ENCODE peak calls at places on chromosomes 6 and 20, in six cellular contexts. Z, J, L, H, B and G are unnamed samples.

GRCh38 chr6:30272032-30272431 is 54.7 kb upstream of the TRIM39 start:
- DNase-seq in Z (no peak), J (no peak), L (no peak), H (no peak), B (no peak), G (no peak)

GRCh38 chr6:38262041-38262440 is 377.7 kb downstream of the BTBD9 start:
- DNase-seq in Z (no peak), J (peak), L (no peak), H (peak), B (no peak), G (no peak)

GRCh38 chr20:18754030-18754659 is 59.4 kb upstream of the SCP2D1 start:
- DNase-seq in Z (no peak), J (no peak), L (no peak), H (no peak), B (no peak), G (no peak)

GRCh38 chr20:13458860-13459451 is 179.8 kb downstream of the TASP1 start:
- DNase-seq in Z (no peak), J (peak), L (peak), H (peak), B (no peak), G (peak)

GRCh38 chr20:48492188-48493070 is 335.4 kb downstream of the PREX1 start:
- DNase-seq in Z (no peak), J (no peak), L (no peak), H (no peak), B (no peak), G (no peak)

GRCh38 chr6:150881911-150882481 is 16.5 kb downstream of the MTHFD1L start:
- DNase-seq in Z (no peak), J (peak), L (peak), H (peak), B (no peak), G (peak)

GRCh38 chr6:107877968-107878367 is 53.9 kb upstream of the SCML4 start:
- DNase-seq in Z (no peak), J (no peak), L (no peak), H (no peak), B (no peak), G (no peak)

GRCh38 chr6:37838209-37838921 is 18.8 kb downstream of the ZFAND3 start:
- DNase-seq in Z (no peak), J (no peak), L (no peak), H (peak), B (no peak), G (peak)

GRCh38 chr6:112701201-112701600 is 354.1 kb downstream of the RFPL4B start:
- DNase-seq in Z (no peak), J (peak), L (no peak), H (no peak), B (no peak), G (no peak)

GRCh38 chr6:107132330-107132954 is 17.1 kb upstream of the BEND3 start:
- DNase-seq in Z (no peak), J (peak), L (peak), H (no peak), B (no peak), G (no peak)

GRCh38 chr6:125558907-125559306 is 190.5 kb upstream of the HEY2 start:
- DNase-seq in Z (no peak), J (peak), L (no peak), H (peak), B (no peak), G (no peak)

GRCh38 chr6:165939047-165939446 is 228.6 kb downstream of the TBXT start:
- DNase-seq in Z (no peak), J (no peak), L (no peak), H (no peak), B (no peak), G (peak)

GRCh38 chr6:122877302-122877701 is 88.2 kb downstream of the SMPDL3A start:
- DNase-seq in Z (no peak), J (no peak), L (no peak), H (no peak), B (no peak), G (no peak)

GRCh38 chr6:38460216-38460615 is 179.5 kb downstream of the BTBD9 start:
- DNase-seq in Z (no peak), J (no peak), L (no peak), H (peak), B (no peak), G (peak)

GRCh38 chr6:119669228-119669627 is 319.7 kb upstream of the MAN1A1 start:
- DNase-seq in Z (no peak), J (no peak), L (no peak), H (no peak), B (no peak), G (no peak)

GRCh38 chr6:90005048-90005827 is 111.0 kb downstream of the GJA10 start:
- DNase-seq in Z (no peak), J (no peak), L (peak), H (no peak), B (peak), G (no peak)

GRCh38 chr6:112086744-112087135 is 542 bp downstream of the TUBE1 start:
- DNase-seq in Z (no peak), J (peak), L (peak), H (peak), B (no peak), G (no peak)

GRCh38 chr6:134850906-134851305 is 99.0 kb downstream of the ALDH8A1 start:
- DNase-seq in Z (no peak), J (no peak), L (no peak), H (no peak), B (no peak), G (no peak)

GRCh38 chr6:94510877-94511276 is 1066.5 kb upstream of the MANEA start:
- DNase-seq in Z (no peak), J (no peak), L (no peak), H (no peak), B (no peak), G (no peak)

GRCh38 chr6:135535989-135536414 is 38.5 kb upstream of the AHI1 start:
- DNase-seq in Z (no peak), J (peak), L (peak), H (peak), B (no peak), G (peak)

GRCh38 chr6:28742668-28743270 is 181.0 kb downstream of the TRIM27 start:
- DNase-seq in Z (no peak), J (peak), L (no peak), H (peak), B (no peak), G (peak)

GRCh38 chr6:139147628-139148027 is 12.7 kb downstream of the HECA start:
- DNase-seq in Z (no peak), J (peak), L (no peak), H (no peak), B (no peak), G (no peak)

GRCh38 chr6:127053032-127053908 is 65.2 kb upstream of the RSPO3 start:
- DNase-seq in Z (no peak), J (no peak), L (no peak), H (no peak), B (no peak), G (no peak)

GRCh38 chr6:169144356-169144755 is 109.3 kb downstream of the THBS2 start:
- DNase-seq in Z (no peak), J (no peak), L (peak), H (no peak), B (no peak), G (no peak)

GRCh38 chr20:22523128-22523498 is 61.3 kb downstream of the FOXA2 start:
- DNase-seq in Z (no peak), J (no peak), L (no peak), H (no peak), B (no peak), G (no peak)

GRCh38 chr6:139361211-139361610 is 13.2 kb downstream of the CITED2 start:
- DNase-seq in Z (no peak), J (no peak), L (no peak), H (no peak), B (no peak), G (no peak)

GRCh38 chr20:44736170-44737021 is 9.3 kb upstream of the KCNK15 start:
- DNase-seq in Z (no peak), J (peak), L (peak), H (peak), B (peak), G (peak)